ENCODE peak calls at places on chromosomes 16 and 17, in ten cellular contexts. W, R, X, I, Y, O, P, L, T and Z are unnamed samples.
A peak's percentile ranks its signal among the peaks of the same experiment; 100 is the strongest.

GRCh38 chr16:79920685-79921084 is 320.1 kb upstream of the MAF start:
- DNase-seq in W (no peak), R (no peak), X (no peak), I (no peak), Y (no peak), O (no peak), P (no peak), L (no peak), T (no peak), Z (no peak)

GRCh38 chr17:81733507-81734404 is 21.7 kb downstream of the SLC25A10 start:
- DNase-seq in W (peak; percentile 43), R (peak; percentile 93), X (peak; percentile 83), I (peak; percentile 92), Y (peak; percentile 85), O (no peak), P (peak; percentile 89), L (peak; percentile 85), T (peak; percentile 83), Z (peak; percentile 83)

GRCh38 chr16:53952215-53953208 is 248.6 kb downstream of the FTO start:
- DNase-seq in W (peak; percentile 48), R (no peak), X (no peak), I (no peak), Y (no peak), O (no peak), P (no peak), L (no peak), T (no peak), Z (no peak)

GRCh38 chr17:39122982-39123381 is 28.5 kb downstream of the PLXDC1 start:
- DNase-seq in W (no peak), R (no peak), X (no peak), I (no peak), Y (no peak), O (no peak), P (no peak), L (no peak), T (no peak), Z (no peak)

GRCh38 chr16:24297375-24297774 is 41.2 kb downstream of the CACNG3 start:
- DNase-seq in W (no peak), R (no peak), X (no peak), I (no peak), Y (no peak), O (no peak), P (no peak), L (no peak), T (no peak), Z (no peak)

GRCh38 chr17:74922694-74923537 is at the start of gene USH1G:
- DNase-seq in W (no peak), R (no peak), X (no peak), I (peak; percentile 88), Y (no peak), O (no peak), P (peak; percentile 42), L (peak; percentile 47), T (no peak), Z (peak; percentile 51)

GRCh38 chr17:2064980-2065785 is 10.3 kb downstream of the HIC1 start:
- DNase-seq in W (peak; percentile 81), R (no peak), X (peak; percentile 57), I (peak; percentile 59), Y (peak; percentile 60), O (no peak), P (peak; percentile 73), L (peak; percentile 74), T (no peak), Z (no peak)

GRCh38 chr17:41620583-41621434 is 3.6 kb downstream of the KRT17 start:
- DNase-seq in W (peak; percentile 19), R (no peak), X (no peak), I (no peak), Y (no peak), O (no peak), P (peak; percentile 47), L (no peak), T (peak; percentile 31), Z (no peak)

GRCh38 chr16:54473201-54473993 is 186.8 kb upstream of the IRX3 start:
- DNase-seq in W (no peak), R (no peak), X (no peak), I (no peak), Y (no peak), O (no peak), P (peak; percentile 51), L (no peak), T (no peak), Z (no peak)

GRCh38 chr17:39772415-39772814 is 34.7 kb downstream of the GRB7 start:
- DNase-seq in W (no peak), R (no peak), X (no peak), I (no peak), Y (no peak), O (no peak), P (no peak), L (no peak), T (peak; percentile 52), Z (no peak)

GRCh38 chr17:82319619-82320062 is 2.2 kb upstream of the CD7 start:
- DNase-seq in W (no peak), R (no peak), X (no peak), I (no peak), Y (no peak), O (no peak), P (no peak), L (no peak), T (no peak), Z (no peak)

GRCh38 chr17:56679148-56679766 is 85.8 kb downstream of the NOG start:
- DNase-seq in W (peak; percentile 42), R (no peak), X (no peak), I (peak; percentile 20), Y (peak; percentile 16), O (no peak), P (peak; percentile 69), L (peak; percentile 69), T (no peak), Z (peak; percentile 23)

GRCh38 chr16:15434425-15435215 is at the start of gene BMERB1:
- DNase-seq in W (peak; percentile 75), R (peak; percentile 87), X (peak; percentile 77), I (no peak), Y (peak; percentile 64), O (peak; percentile 25), P (peak; percentile 93), L (peak; percentile 92), T (peak; percentile 77), Z (peak; percentile 83)

GRCh38 chr17:16001498-16001897 is 1.9 kb downstream of the TTC19 start:
- DNase-seq in W (no peak), R (no peak), X (no peak), I (no peak), Y (no peak), O (no peak), P (peak; percentile 28), L (no peak), T (no peak), Z (no peak)

GRCh38 chr17:28384281-28385036 is 13.0 kb downstream of the SARM1 start:
- DNase-seq in W (no peak), R (peak; percentile 87), X (peak; percentile 47), I (no peak), Y (no peak), O (no peak), P (no peak), L (peak; percentile 52), T (peak; percentile 52), Z (peak; percentile 50)

GRCh38 chr17:33261911-33262665 is 31.0 kb downstream of the ASIC2 start:
- DNase-seq in W (no peak), R (no peak), X (no peak), I (no peak), Y (no peak), O (no peak), P (no peak), L (no peak), T (no peak), Z (peak; percentile 21)

GRCh38 chr17:76715462-76715830 is 4.7 kb upstream of the MXRA7 start:
- DNase-seq in W (no peak), R (no peak), X (no peak), I (no peak), Y (no peak), O (no peak), P (no peak), L (no peak), T (peak; percentile 12), Z (no peak)

GRCh38 chr16:20938426-20938825 is 37.9 kb downstream of the LYRM1 start:
- DNase-seq in W (peak; percentile 53), R (no peak), X (no peak), I (no peak), Y (no peak), O (no peak), P (peak; percentile 85), L (no peak), T (no peak), Z (no peak)

GRCh38 chr17:33387406-33387805 is 94.3 kb upstream of the ASIC2 start:
- DNase-seq in W (no peak), R (no peak), X (no peak), I (no peak), Y (no peak), O (no peak), P (no peak), L (no peak), T (no peak), Z (no peak)

GRCh38 chr16:30482366-30482765 is 9.8 kb downstream of the ITGAL start:
- DNase-seq in W (no peak), R (no peak), X (no peak), I (peak; percentile 44), Y (no peak), O (no peak), P (peak; percentile 30), L (no peak), T (no peak), Z (no peak)
- TF ChIP-seq CTCF in W (no peak), R (no peak), X (peak; percentile 9), I (peak; percentile 52), Y (no peak), O (no peak), P (peak; percentile 14), L (peak; percentile 7), T (no peak), Z (no peak)

DNA sequence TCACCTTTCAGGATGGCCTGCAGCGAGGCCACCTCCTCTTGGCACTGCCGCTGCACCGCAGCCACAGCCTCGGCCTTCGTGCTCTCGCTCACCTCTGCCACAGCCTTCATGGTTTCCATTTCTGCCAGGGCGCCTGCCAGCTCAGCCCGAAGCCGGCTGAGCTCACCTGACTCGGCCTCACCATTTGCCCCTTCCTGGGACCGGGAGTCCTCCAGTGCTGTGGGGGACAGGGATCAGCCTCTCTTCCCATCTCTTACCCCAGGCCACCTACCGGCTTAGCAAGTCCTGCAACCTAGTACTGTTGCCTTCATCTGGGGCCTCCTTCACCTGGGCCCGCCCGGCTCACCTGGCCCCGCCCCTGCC is 658 bp downstream of the RABEP2 start:
- DNase-seq in W (no peak), R (no peak), X (no peak), I (no peak), Y (no peak), O (no peak), P (no peak), L (no peak), T (no peak), Z (no peak)
- TF ChIP-seq CTCF in W (no peak), R (no peak), X (no peak), I (no peak), Y (no peak), O (no peak), P (no peak), L (no peak), T (no peak), Z (no peak)

GRCh38 chr16:27179500-27180072 is 23.7 kb upstream of the KDM8 start:
- DNase-seq in W (peak; percentile 42), R (peak; percentile 96), X (peak; percentile 86), I (peak; percentile 87), Y (peak; percentile 81), O (peak; percentile 57), P (peak; percentile 52), L (peak; percentile 79), T (peak; percentile 46), Z (peak; percentile 86)
- TF ChIP-seq CTCF in W (peak; percentile 92), R (peak; percentile 93), X (peak; percentile 95), I (peak; percentile 99), Y (peak; percentile 80), O (peak; percentile 88), P (peak; percentile 66), L (peak; percentile 96), T (peak; percentile 74), Z (peak; percentile 84)

GRCh38 chr16:85296859-85297698 is 184.8 kb upstream of the CIBAR2 start:
- DNase-seq in W (no peak), R (peak; percentile 82), X (peak; percentile 47), I (peak; percentile 72), Y (peak; percentile 73), O (no peak), P (peak; percentile 53), L (peak; percentile 72), T (no peak), Z (peak; percentile 61)
- TF ChIP-seq CTCF in W (peak; percentile 55), R (peak; percentile 77), X (peak; percentile 66), I (peak; percentile 93), Y (peak; percentile 59), O (peak; percentile 56), P (peak; percentile 66), L (peak; percentile 75), T (peak; percentile 63), Z (peak; percentile 54)